ENCODE peak calls at places on chromosomes 5 and 9, in seven cellular contexts. J is cardiac muscle cell; R is sigmoid colon; P is MV-4-11; X is stimulated activated CD8-positive, alpha-beta memory T cell treated with anti-CD3 and anti-CD28 coated beads, Interleukin-2, amount 100 ng/mL, for 48 hours; B is G401; G is iPS-NIHi11. M is an unnamed sample.

GRCh38 chr9:77977210-77977611 is 54.4 kb downstream of the GNAQ start:
- DNase-seq in J (peak), P (peak), G (peak), B (peak), X (peak), R (peak), M (peak)

GRCh38 chr9:5388026-5388806 is 48.5 kb upstream of the RLN1 start:
- DNase-seq in G (no peak), R (no peak), J (peak), P (peak), B (no peak), X (no peak), M (no peak)

GRCh38 chr5:124806857-124807196 is 60.4 kb upstream of the ZNF608 start:
- DNase-seq in R (no peak), G (no peak), B (no peak), J (no peak), X (no peak), P (no peak), M (no peak)

GRCh38 chr9:69672828-69673640 is 863 bp upstream of the APBA1 start:
- DNase-seq in B (peak), J (peak), P (peak), R (peak), G (peak), X (peak), M (peak)

GRCh38 chr9:88837731-88838130 is 153.5 kb upstream of the S1PR3 start:
- DNase-seq in J (no peak), X (no peak), R (no peak), B (no peak), G (no peak), P (no peak), M (no peak)

GRCh38 chr5:58224661-58225060 is 235.2 kb downstream of the PLK2 start:
- DNase-seq in P (no peak), X (no peak), G (no peak), B (no peak), R (no peak), J (no peak), M (no peak)

GRCh38 chr5:35671516-35671915 is 53.9 kb downstream of the SPEF2 start:
- DNase-seq in J (no peak), R (no peak), G (no peak), P (no peak), B (no peak), X (no peak), M (no peak)

GRCh38 chr9:33506626-33507370 is 17.3 kb upstream of the ANKRD18B start:
- DNase-seq in R (no peak), G (no peak), J (peak), B (no peak), X (peak), P (no peak), M (no peak)

GRCh38 chr9:971901-972511 is 4.4 kb upstream of the DMRT3 start:
- DNase-seq in P (peak), G (peak), X (no peak), J (no peak), R (no peak), B (no peak), M (peak)

GRCh38 chr5:59559323-59559722 is 334.2 kb downstream of the PDE4D start:
- DNase-seq in P (no peak), G (no peak), R (no peak), X (no peak), B (no peak), J (peak), M (no peak)

GRCh38 chr5:151906246-151906645 is 18.4 kb downstream of the GLRA1 start:
- DNase-seq in G (no peak), B (no peak), P (no peak), X (no peak), R (no peak), J (peak), M (no peak)

GRCh38 chr5:98314262-98314661 is 459.2 kb upstream of the RGMB start:
- DNase-seq in B (no peak), G (no peak), J (peak), R (no peak), P (no peak), X (no peak), M (no peak)

GRCh38 chr5:95283761-95284511 is 958 bp downstream of the MCTP1 start:
- DNase-seq in G (peak), J (peak), X (peak), P (peak), R (no peak), B (peak), M (peak)

GRCh38 chr5:25090275-25090674 is 445.5 kb upstream of the CDH10 start:
- DNase-seq in P (no peak), J (no peak), B (no peak), X (no peak), G (no peak), R (no peak), M (no peak)

GRCh38 chr9:110626109-110626829 is 42.3 kb upstream of the MUSK start:
- DNase-seq in R (no peak), G (no peak), P (peak), X (peak), B (no peak), J (peak), M (no peak)

GRCh38 chr5:16713386-16713928 is 96.7 kb upstream of the RETREG1 start:
- DNase-seq in J (peak), P (no peak), R (no peak), B (no peak), G (peak), X (no peak), M (peak)

GRCh38 chr9:126095546-126096190 is 231.0 kb upstream of the MVB12B start:
- DNase-seq in J (no peak), R (no peak), B (no peak), G (no peak), P (no peak), X (no peak), M (no peak)

GRCh38 chr5:139454568-139455290 is 7.8 kb downstream of the ECSCR start:
- DNase-seq in P (no peak), G (no peak), B (no peak), J (no peak), X (no peak), R (no peak), M (no peak)

GRCh38 chr5:20262896-20263295 is 274.9 kb upstream of the CDH18 start:
- DNase-seq in J (no peak), R (no peak), P (no peak), X (no peak), B (no peak), G (no peak), M (no peak)

GRCh38 chr9:132846109-132846917 is 31.8 kb downstream of the AK8 start:
- DNase-seq in J (no peak), X (no peak), P (no peak), B (no peak), G (no peak), R (peak), M (no peak)

GRCh38 chr5:180602481-180603075 is 11.3 kb upstream of the SCGB3A1 start:
- DNase-seq in B (no peak), J (no peak), X (no peak), R (peak), G (peak), P (no peak), M (no peak)

GRCh38 chr5:121962347-121962670 is 534 bp downstream of the SRFBP1 start:
- DNase-seq in B (no peak), P (peak), X (no peak), R (no peak), J (no peak), G (no peak), M (no peak)

GRCh38 chr9:75803130-75803529 is 87.3 kb upstream of the PCSK5 start:
- DNase-seq in G (no peak), J (peak), P (no peak), B (no peak), R (no peak), X (no peak), M (no peak)

GRCh38 chr9:35972093-35972492 is 14.1 kb upstream of the OR2S2 start:
- DNase-seq in R (no peak), G (peak), X (peak), B (no peak), P (no peak), J (peak), M (peak)

GRCh38 chr5:179759961-179760541 is 27.4 kb downstream of the MAML1 start:
- DNase-seq in B (no peak), R (no peak), J (no peak), G (no peak), X (peak), P (peak), M (no peak)

GRCh38 chr5:135718151-135718550 is 116.3 kb upstream of the SLC25A48 start:
- DNase-seq in P (peak), R (no peak), J (peak), X (no peak), B (no peak), G (no peak), M (no peak)

GRCh38 chr9:18747590-18747989 is 273.6 kb downstream of the ADAMTSL1 start:
- DNase-seq in G (no peak), P (no peak), X (no peak), B (no peak), R (no peak), J (peak), M (no peak)

GRCh38 chr5:43523662-43524072 is 8.7 kb upstream of the C5orf34 start:
- DNase-seq in G (no peak), P (no peak), B (no peak), X (no peak), J (peak), R (no peak), M (no peak)

GRCh38 chr9:7739595-7739994 is 60.0 kb downstream of the DMAC1 start:
- DNase-seq in J (no peak), P (no peak), X (no peak), G (no peak), B (no peak), R (no peak), M (no peak)

GRCh38 chr5:64680289-64680688 is 10.0 kb upstream of the SHISAL2B start:
- DNase-seq in P (peak), B (no peak), R (no peak), J (no peak), G (peak), X (no peak), M (peak)

GRCh38 chr5:158410976-158411375 is 552.0 kb upstream of the CLINT1 start:
- DNase-seq in B (no peak), X (no peak), R (no peak), P (no peak), J (peak), G (no peak), M (no peak)

GRCh38 chr5:108356286-108356685 is 25.6 kb downstream of the FBXL17 start:
- DNase-seq in R (no peak), P (no peak), X (no peak), G (no peak), J (no peak), B (no peak), M (no peak)

GRCh38 chr5:83071286-83071685 is 5.9 kb downstream of the TMEM167A start:
- DNase-seq in J (no peak), G (no peak), X (no peak), B (no peak), R (no peak), P (no peak), M (no peak)

GRCh38 chr5:111699976-111700375 is 57.0 kb downstream of the NREP start:
- DNase-seq in B (peak), X (no peak), R (no peak), J (no peak), P (no peak), G (no peak), M (no peak)

GRCh38 chr5:175170899-175171298 is 273.1 kb downstream of the DRD1 start:
- DNase-seq in J (no peak), B (no peak), X (no peak), R (no peak), G (no peak), P (no peak), M (no peak)

GRCh38 chr9:82777366-82777765 is 285.6 kb downstream of the RASEF start:
- DNase-seq in G (no peak), B (no peak), P (no peak), X (no peak), J (no peak), R (no peak), M (no peak)

GRCh38 chr5:56565693-56566092 is 249.7 kb upstream of the MAP3K1 start:
- DNase-seq in P (peak), X (no peak), G (no peak), B (no peak), J (no peak), R (no peak), M (no peak)

GRCh38 chr9:32571969-32572899 is 725 bp downstream of the NDUFB6 start:
- DNase-seq in B (peak), G (peak), R (peak), J (peak), X (peak), P (peak), M (peak)